ENCODE peak calls at places on chromosomes 5 and 9, in six cellular contexts. One of them, this sample, is unnamed.

GRCh38 chr9:7402704-7403389 is 396.7 kb downstream of the DMAC1 start:
- DNase-seq in activated CD4-positive, CD25-positive, alpha-beta regulatory T cell treated with anti-CD3 and anti-CD28 coated beads, Interleukin-2, amount 50 U/mL, for 72 hours: no peak
- DNase-seq in NB4: no peak
- DNase-seq in NCI-H69: no peak
- DNase-seq in Caki2: no peak
- DNase-seq in NCI-H1436: no peak
- DNase-seq in this sample: no peak

GRCh38 chr9:78115073-78115472 is 83.5 kb upstream of the GNAQ start:
- DNase-seq in activated CD4-positive, CD25-positive, alpha-beta regulatory T cell treated with anti-CD3 and anti-CD28 coated beads, Interleukin-2, amount 50 U/mL, for 72 hours: no peak
- DNase-seq in NCI-H69: peak; percentile 47
- DNase-seq in NCI-H1436: no peak
- DNase-seq in NB4: peak; percentile 58
- DNase-seq in Caki2: no peak
- DNase-seq in this sample: no peak

GRCh38 chr5:139468421-139468931 is 2.3 kb upstream of the SMIM33 start:
- DNase-seq in activated CD4-positive, CD25-positive, alpha-beta regulatory T cell treated with anti-CD3 and anti-CD28 coated beads, Interleukin-2, amount 50 U/mL, for 72 hours: no peak
- DNase-seq in NCI-H69: peak; percentile 17
- DNase-seq in NB4: peak; percentile 88
- DNase-seq in Caki2: no peak
- DNase-seq in NCI-H1436: no peak
- DNase-seq in this sample: no peak

GRCh38 chr9:27429436-27429835 is 94.7 kb upstream of the IFNK start:
- DNase-seq in Caki2: no peak
- DNase-seq in activated CD4-positive, CD25-positive, alpha-beta regulatory T cell treated with anti-CD3 and anti-CD28 coated beads, Interleukin-2, amount 50 U/mL, for 72 hours: no peak
- DNase-seq in NB4: no peak
- DNase-seq in NCI-H69: no peak
- DNase-seq in NCI-H1436: no peak
- DNase-seq in this sample: no peak

GRCh38 chr9:136726631-136727191 is 14.3 kb downstream of the DIPK1B start:
- DNase-seq in Caki2: peak; percentile 52
- DNase-seq in NCI-H1436: no peak
- DNase-seq in NB4: peak; percentile 68
- DNase-seq in activated CD4-positive, CD25-positive, alpha-beta regulatory T cell treated with anti-CD3 and anti-CD28 coated beads, Interleukin-2, amount 50 U/mL, for 72 hours: no peak
- DNase-seq in NCI-H69: no peak
- DNase-seq in this sample: no peak

GRCh38 chr9:5586391-5586802 is 42.5 kb upstream of the RIC1 start:
- DNase-seq in Caki2: no peak
- DNase-seq in NB4: no peak
- DNase-seq in NCI-H1436: no peak
- DNase-seq in activated CD4-positive, CD25-positive, alpha-beta regulatory T cell treated with anti-CD3 and anti-CD28 coated beads, Interleukin-2, amount 50 U/mL, for 72 hours: no peak
- DNase-seq in NCI-H69: no peak
- DNase-seq in this sample: no peak

GRCh38 chr5:161546463-161547301 is at the start of gene GABRB2:
- DNase-seq in activated CD4-positive, CD25-positive, alpha-beta regulatory T cell treated with anti-CD3 and anti-CD28 coated beads, Interleukin-2, amount 50 U/mL, for 72 hours: no peak
- DNase-seq in Caki2: peak; percentile 21
- DNase-seq in NCI-H1436: peak; percentile 18
- DNase-seq in NCI-H69: peak; percentile 51
- DNase-seq in NB4: peak; percentile 51
- DNase-seq in this sample: no peak

GRCh38 chr5:36602711-36603321 is 3.6 kb upstream of the SLC1A3 start:
- DNase-seq in NCI-H69: peak; percentile 5
- DNase-seq in activated CD4-positive, CD25-positive, alpha-beta regulatory T cell treated with anti-CD3 and anti-CD28 coated beads, Interleukin-2, amount 50 U/mL, for 72 hours: no peak
- DNase-seq in Caki2: no peak
- DNase-seq in NCI-H1436: no peak
- DNase-seq in NB4: peak; percentile 55
- DNase-seq in this sample: no peak

GRCh38 chr9:125066839-125067619 is 76.3 kb downstream of the SCAI start:
- DNase-seq in NB4: no peak
- DNase-seq in NCI-H1436: peak; percentile 1
- DNase-seq in Caki2: no peak
- DNase-seq in activated CD4-positive, CD25-positive, alpha-beta regulatory T cell treated with anti-CD3 and anti-CD28 coated beads, Interleukin-2, amount 50 U/mL, for 72 hours: no peak
- DNase-seq in NCI-H69: no peak
- DNase-seq in this sample: no peak

GRCh38 chr9:84583866-84584265 is 85.7 kb upstream of the NTRK2 start:
- DNase-seq in Caki2: no peak
- DNase-seq in NCI-H69: no peak
- DNase-seq in activated CD4-positive, CD25-positive, alpha-beta regulatory T cell treated with anti-CD3 and anti-CD28 coated beads, Interleukin-2, amount 50 U/mL, for 72 hours: no peak
- DNase-seq in NB4: peak; percentile 24
- DNase-seq in NCI-H1436: no peak
- DNase-seq in this sample: no peak

GRCh38 chr5:135391123-135391868 is 7.7 kb downstream of the MACROH2A1 start:
- DNase-seq in NCI-H69: no peak
- DNase-seq in NCI-H1436: no peak
- DNase-seq in activated CD4-positive, CD25-positive, alpha-beta regulatory T cell treated with anti-CD3 and anti-CD28 coated beads, Interleukin-2, amount 50 U/mL, for 72 hours: no peak
- DNase-seq in Caki2: no peak
- DNase-seq in NB4: no peak
- DNase-seq in this sample: peak; percentile 63

GRCh38 chr9:105912868-105913516 is 218.7 kb downstream of the TMEM38B start:
- DNase-seq in Caki2: no peak
- DNase-seq in NCI-H69: peak; percentile 38
- DNase-seq in NB4: no peak
- DNase-seq in activated CD4-positive, CD25-positive, alpha-beta regulatory T cell treated with anti-CD3 and anti-CD28 coated beads, Interleukin-2, amount 50 U/mL, for 72 hours: no peak
- DNase-seq in NCI-H1436: no peak
- DNase-seq in this sample: no peak

GRCh38 chr9:35574578-35575104 is 30.4 kb upstream of the TESK1 start:
- DNase-seq in NCI-H1436: no peak
- DNase-seq in NCI-H69: no peak
- DNase-seq in NB4: no peak
- DNase-seq in activated CD4-positive, CD25-positive, alpha-beta regulatory T cell treated with anti-CD3 and anti-CD28 coated beads, Interleukin-2, amount 50 U/mL, for 72 hours: no peak
- DNase-seq in Caki2: no peak
- DNase-seq in this sample: no peak

GRCh38 chr5:137622850-137623249 is 113.0 kb downstream of the KLHL3 start:
- DNase-seq in Caki2: no peak
- DNase-seq in NB4: peak; percentile 9
- DNase-seq in activated CD4-positive, CD25-positive, alpha-beta regulatory T cell treated with anti-CD3 and anti-CD28 coated beads, Interleukin-2, amount 50 U/mL, for 72 hours: no peak
- DNase-seq in NCI-H1436: no peak
- DNase-seq in NCI-H69: no peak
- DNase-seq in this sample: no peak

GRCh38 chr9:109258619-109259321 is 62.1 kb downstream of the EPB41L4B start:
- DNase-seq in activated CD4-positive, CD25-positive, alpha-beta regulatory T cell treated with anti-CD3 and anti-CD28 coated beads, Interleukin-2, amount 50 U/mL, for 72 hours: no peak
- DNase-seq in NCI-H69: peak; percentile 87
- DNase-seq in Caki2: no peak
- DNase-seq in NB4: no peak
- DNase-seq in NCI-H1436: no peak
- DNase-seq in this sample: no peak

GRCh38 chr5:78895616-78896015 is 89.5 kb downstream of the ARSB start:
- DNase-seq in NB4: no peak
- DNase-seq in activated CD4-positive, CD25-positive, alpha-beta regulatory T cell treated with anti-CD3 and anti-CD28 coated beads, Interleukin-2, amount 50 U/mL, for 72 hours: no peak
- DNase-seq in Caki2: no peak
- DNase-seq in NCI-H69: no peak
- DNase-seq in NCI-H1436: no peak
- DNase-seq in this sample: no peak

GRCh38 chr5:178234753-178235599 is 2.4 kb upstream of the PHYKPL start:
- DNase-seq in NCI-H1436: no peak
- DNase-seq in NB4: peak; percentile 82
- DNase-seq in activated CD4-positive, CD25-positive, alpha-beta regulatory T cell treated with anti-CD3 and anti-CD28 coated beads, Interleukin-2, amount 50 U/mL, for 72 hours: peak; percentile 74
- DNase-seq in Caki2: peak; percentile 39
- DNase-seq in NCI-H69: peak; percentile 70
- DNase-seq in this sample: peak; percentile 83

GRCh38 chr9:115369322-115369957 is 251.5 kb upstream of the TNC start:
- DNase-seq in NB4: no peak
- DNase-seq in Caki2: no peak
- DNase-seq in NCI-H1436: no peak
- DNase-seq in activated CD4-positive, CD25-positive, alpha-beta regulatory T cell treated with anti-CD3 and anti-CD28 coated beads, Interleukin-2, amount 50 U/mL, for 72 hours: no peak
- DNase-seq in NCI-H69: peak; percentile 97
- DNase-seq in this sample: no peak

GRCh38 chr9:94812343-94812742 is 85.8 kb downstream of the AOPEP start:
- DNase-seq in NB4: no peak
- DNase-seq in NCI-H1436: no peak
- DNase-seq in Caki2: peak; percentile 66
- DNase-seq in NCI-H69: no peak
- DNase-seq in activated CD4-positive, CD25-positive, alpha-beta regulatory T cell treated with anti-CD3 and anti-CD28 coated beads, Interleukin-2, amount 50 U/mL, for 72 hours: no peak
- DNase-seq in this sample: peak; percentile 82

GRCh38 chr9:73643379-73644013 is 491.8 kb downstream of the ANXA1 start:
- DNase-seq in activated CD4-positive, CD25-positive, alpha-beta regulatory T cell treated with anti-CD3 and anti-CD28 coated beads, Interleukin-2, amount 50 U/mL, for 72 hours: no peak
- DNase-seq in Caki2: peak; percentile 54
- DNase-seq in NCI-H69: no peak
- DNase-seq in NCI-H1436: no peak
- DNase-seq in NB4: no peak
- DNase-seq in this sample: no peak

GRCh38 chr5:149932445-149933350 is 11.9 kb downstream of the PDE6A start:
- DNase-seq in NB4: no peak
- DNase-seq in Caki2: peak; percentile 67
- DNase-seq in NCI-H69: peak; percentile 70
- DNase-seq in activated CD4-positive, CD25-positive, alpha-beta regulatory T cell treated with anti-CD3 and anti-CD28 coated beads, Interleukin-2, amount 50 U/mL, for 72 hours: no peak
- DNase-seq in NCI-H1436: no peak
- DNase-seq in this sample: no peak

GRCh38 chr5:168714046-168714445 is 134.9 kb upstream of the PANK3 start:
- DNase-seq in activated CD4-positive, CD25-positive, alpha-beta regulatory T cell treated with anti-CD3 and anti-CD28 coated beads, Interleukin-2, amount 50 U/mL, for 72 hours: no peak
- DNase-seq in NCI-H1436: no peak
- DNase-seq in NCI-H69: no peak
- DNase-seq in Caki2: no peak
- DNase-seq in NB4: no peak
- DNase-seq in this sample: peak; percentile 38

GRCh38 chr9:91285729-91286353 is 75.9 kb downstream of the AUH start:
- DNase-seq in NCI-H69: no peak
- DNase-seq in NB4: no peak
- DNase-seq in activated CD4-positive, CD25-positive, alpha-beta regulatory T cell treated with anti-CD3 and anti-CD28 coated beads, Interleukin-2, amount 50 U/mL, for 72 hours: no peak
- DNase-seq in NCI-H1436: no peak
- DNase-seq in Caki2: no peak
- DNase-seq in this sample: no peak

GRCh38 chr5:140135127-140135526 is 9.4 kb downstream of the IGIP start:
- DNase-seq in NCI-H69: no peak
- DNase-seq in Caki2: no peak
- DNase-seq in activated CD4-positive, CD25-positive, alpha-beta regulatory T cell treated with anti-CD3 and anti-CD28 coated beads, Interleukin-2, amount 50 U/mL, for 72 hours: no peak
- DNase-seq in NB4: no peak
- DNase-seq in NCI-H1436: no peak
- DNase-seq in this sample: no peak

GRCh38 chr9:93286252-93287188 is 102.6 kb downstream of the WNK2 start:
- DNase-seq in Caki2: peak; percentile 28
- DNase-seq in NCI-H1436: no peak
- DNase-seq in NCI-H69: peak; percentile 62
- DNase-seq in activated CD4-positive, CD25-positive, alpha-beta regulatory T cell treated with anti-CD3 and anti-CD28 coated beads, Interleukin-2, amount 50 U/mL, for 72 hours: no peak
- DNase-seq in NB4: no peak
- DNase-seq in this sample: no peak

GRCh38 chr5:114305402-114306207 is 56.3 kb upstream of the KCNN2 start:
- DNase-seq in NCI-H69: peak; percentile 39
- DNase-seq in activated CD4-positive, CD25-positive, alpha-beta regulatory T cell treated with anti-CD3 and anti-CD28 coated beads, Interleukin-2, amount 50 U/mL, for 72 hours: no peak
- DNase-seq in Caki2: peak; percentile 14
- DNase-seq in NB4: peak; percentile 28
- DNase-seq in NCI-H1436: no peak
- DNase-seq in this sample: no peak

GRCh38 chr5:111384220-111384619 is 128.1 kb downstream of the STARD4 start:
- DNase-seq in NB4: peak; percentile 8
- DNase-seq in NCI-H69: peak; percentile 71
- DNase-seq in Caki2: no peak
- DNase-seq in NCI-H1436: no peak
- DNase-seq in activated CD4-positive, CD25-positive, alpha-beta regulatory T cell treated with anti-CD3 and anti-CD28 coated beads, Interleukin-2, amount 50 U/mL, for 72 hours: no peak
- DNase-seq in this sample: no peak

GRCh38 chr5:159928122-159928960 is 12.1 kb downstream of the ADRA1B start:
- DNase-seq in NCI-H1436: no peak
- DNase-seq in Caki2: peak; percentile 81
- DNase-seq in NB4: no peak
- DNase-seq in NCI-H69: peak; percentile 25
- DNase-seq in activated CD4-positive, CD25-positive, alpha-beta regulatory T cell treated with anti-CD3 and anti-CD28 coated beads, Interleukin-2, amount 50 U/mL, for 72 hours: no peak
- DNase-seq in this sample: peak; percentile 84

GRCh38 chr5:172106511-172107356 is 81.3 kb downstream of the STK10 start:
- DNase-seq in NB4: peak; percentile 64
- DNase-seq in NCI-H69: peak; percentile 76
- DNase-seq in NCI-H1436: peak; percentile 11
- DNase-seq in Caki2: peak; percentile 44
- DNase-seq in activated CD4-positive, CD25-positive, alpha-beta regulatory T cell treated with anti-CD3 and anti-CD28 coated beads, Interleukin-2, amount 50 U/mL, for 72 hours: peak; percentile 78
- DNase-seq in this sample: peak; percentile 39

GRCh38 chr5:78893959-78894676 is 91.0 kb downstream of the ARSB start:
- DNase-seq in NCI-H69: no peak
- DNase-seq in NCI-H1436: no peak
- DNase-seq in NB4: no peak
- DNase-seq in Caki2: no peak
- DNase-seq in activated CD4-positive, CD25-positive, alpha-beta regulatory T cell treated with anti-CD3 and anti-CD28 coated beads, Interleukin-2, amount 50 U/mL, for 72 hours: no peak
- DNase-seq in this sample: no peak